ENCODE peak calls at places on chromosomes 3 and 15, in four cellular contexts. One of them, this sample, is unnamed. For H3K27me3, the result is how much of the 10 kb centered on the place peaks cover.

GRCh38 chr3:82567029-82567600 is 805.7 kb upstream of the GBE1 start:
- DNase-seq in K562: no peak
- DNase-seq in SK-N-SH: no peak
- DNase-seq in HepG2: no peak
- DNase-seq in this sample: no peak

GRCh38 chr3:127392146-127392470 is 104.3 kb upstream of the PRR20G start:
- DNase-seq in HepG2: no peak
- DNase-seq in K562: no peak
- DNase-seq in SK-N-SH: no peak
- DNase-seq in this sample: no peak

GRCh38 chr3:197303452-197303851 is 5.0 kb upstream of the DLG1 start:
- DNase-seq in HepG2: no peak
- DNase-seq in SK-N-SH: no peak
- DNase-seq in K562: no peak
- DNase-seq in this sample: no peak

GRCh38 chr3:184415229-184415517 is 35.3 kb downstream of the CHRD start:
- DNase-seq in SK-N-SH: no peak
- DNase-seq in HepG2: peak
- DNase-seq in K562: no peak
- DNase-seq in this sample: no peak

GRCh38 chr3:195194559-195195161 is 76.3 kb downstream of the XXYLT1 start:
- DNase-seq in SK-N-SH: no peak
- DNase-seq in HepG2: no peak
- DNase-seq in K562: no peak
- DNase-seq in this sample: no peak

GRCh38 chr3:149494022-149494758 is 19.7 kb downstream of the TM4SF4 start:
- DNase-seq in K562: peak
- DNase-seq in HepG2: peak
- DNase-seq in SK-N-SH: peak
- DNase-seq in this sample: peak

GRCh38 chr3:34008191-34008590 is 209.8 kb downstream of the PDCD6IP start:
- DNase-seq in K562: no peak
- DNase-seq in HepG2: no peak
- DNase-seq in SK-N-SH: no peak
- DNase-seq in this sample: no peak

GRCh38 chr15:45378149-45378912 is at the start of gene GATM:
- DNase-seq in HepG2: no peak
- DNase-seq in SK-N-SH: peak
- DNase-seq in K562: no peak
- DNase-seq in this sample: no peak

GRCh38 chr15:72796210-72796514 is 12.6 kb upstream of the ADPGK start:
- DNase-seq in K562: no peak
- DNase-seq in SK-N-SH: no peak
- DNase-seq in HepG2: no peak
- DNase-seq in this sample: no peak

GRCh38 chr3:140902791-140903190 is 38.8 kb upstream of the SLC25A36 start:
- DNase-seq in K562: no peak
- DNase-seq in SK-N-SH: no peak
- DNase-seq in HepG2: no peak
- DNase-seq in this sample: no peak

GRCh38 chr3:119146578-119147375 is 812 bp downstream of the TEX55 start:
- DNase-seq in HepG2: no peak
- DNase-seq in K562: no peak
- DNase-seq in SK-N-SH: no peak
- DNase-seq in this sample: no peak

GRCh38 chr15:35173444-35174118 is 88.5 kb upstream of the NANOGP8 start:
- DNase-seq in K562: peak
- DNase-seq in SK-N-SH: no peak
- DNase-seq in HepG2: peak
- DNase-seq in this sample: no peak

GRCh38 chr3:106215047-106215446 is 346.2 kb upstream of the CBLB start:
- DNase-seq in SK-N-SH: no peak
- DNase-seq in HepG2: no peak
- DNase-seq in K562: no peak
- DNase-seq in this sample: no peak

GRCh38 chr15:47516576-47517371 is 200.5 kb upstream of the SEMA6D start:
- DNase-seq in HepG2: no peak
- DNase-seq in K562: no peak
- DNase-seq in SK-N-SH: no peak
- DNase-seq in this sample: no peak

GRCh38 chr15:100715571-100716455 is 113.4 kb downstream of the ASB7 start:
- DNase-seq in K562: no peak
- DNase-seq in SK-N-SH: no peak
- DNase-seq in HepG2: peak
- DNase-seq in this sample: no peak

GRCh38 chr3:53219897-53220483 is 35.8 kb downstream of the TKT start:
- DNase-seq in K562: peak
- DNase-seq in HepG2: peak
- DNase-seq in SK-N-SH: peak
- DNase-seq in this sample: peak

GRCh38 chr15:101017041-101017754 is 98.0 kb downstream of the LRRK1 start:
- DNase-seq in HepG2: no peak
- DNase-seq in K562: no peak
- DNase-seq in SK-N-SH: no peak
- DNase-seq in this sample: no peak

GRCh38 chr3:46370784-46371183 is at the start of gene CCR5:
- DNase-seq in HepG2: no peak
- DNase-seq in K562: no peak
- DNase-seq in SK-N-SH: no peak
- DNase-seq in this sample: no peak
- H3K27me3 ChIP-seq in HepG2: under half
- H3K27me3 ChIP-seq in K562: under half
- H3K27me3 ChIP-seq in SK-N-SH: under half
- H3K27me3 ChIP-seq in this sample: half or more

GRCh38 chr15:64051645-64052259 is 5.5 kb upstream of the DAPK2 start:
- DNase-seq in SK-N-SH: no peak
- DNase-seq in K562: no peak
- DNase-seq in HepG2: no peak
- DNase-seq in this sample: no peak

GRCh38 chr15:64051093-64051402 is 4.8 kb upstream of the DAPK2 start:
- DNase-seq in HepG2: no peak
- DNase-seq in K562: no peak
- DNase-seq in SK-N-SH: no peak
- DNase-seq in this sample: no peak

GRCh38 chr15:64048766-64049165 is 2.5 kb upstream of the DAPK2 start:
- DNase-seq in K562: no peak
- DNase-seq in SK-N-SH: no peak
- DNase-seq in HepG2: no peak
- DNase-seq in this sample: no peak

GRCh38 chr15:64052925-64053491 is 6.7 kb upstream of the DAPK2 start:
- DNase-seq in K562: no peak
- DNase-seq in SK-N-SH: no peak
- DNase-seq in HepG2: no peak
- DNase-seq in this sample: no peak

DNA sequence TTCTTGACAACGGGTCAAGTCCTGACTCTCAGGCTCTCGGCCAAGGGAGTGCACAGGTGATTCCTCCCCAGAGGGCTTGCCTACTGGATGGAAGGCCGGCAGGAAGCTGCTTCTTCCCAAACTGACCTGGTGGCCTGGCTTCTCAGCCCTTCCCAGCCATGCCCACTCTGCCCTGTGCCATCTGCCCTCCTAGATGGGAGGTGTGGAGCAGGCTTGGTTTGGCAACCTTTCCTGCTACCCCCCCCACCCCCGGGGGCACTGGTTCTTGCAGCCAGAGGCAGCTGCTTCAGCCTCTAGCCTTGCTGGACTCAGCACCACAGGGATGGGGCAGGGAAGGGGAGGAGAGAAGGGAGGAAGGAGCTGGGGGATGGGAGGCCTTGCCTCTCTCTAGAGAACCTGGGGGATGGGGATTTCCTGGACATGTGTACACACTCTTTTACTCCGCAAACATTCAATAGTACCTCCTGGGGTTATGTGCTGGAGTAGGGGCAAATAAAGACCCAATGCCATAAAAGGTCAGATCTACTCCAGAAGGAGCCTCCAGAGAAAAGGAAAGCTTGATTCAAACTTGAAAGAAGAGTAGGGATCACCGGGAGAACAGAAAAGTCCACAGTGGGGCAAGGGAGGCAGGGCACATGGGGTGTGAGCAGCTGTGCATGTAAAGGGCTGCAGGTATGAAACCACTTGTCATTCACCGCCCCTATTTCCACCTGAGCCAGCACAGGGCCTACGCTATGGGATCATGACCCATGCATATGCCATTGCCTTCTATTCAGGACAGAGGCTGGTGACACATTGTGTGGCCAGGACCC is 4.2 kb upstream of the DAPK2 start:
- DNase-seq in K562: no peak
- DNase-seq in HepG2: peak
- DNase-seq in SK-N-SH: peak
- DNase-seq in this sample: no peak
- TF ChIP-seq ZBTB33 in K562: no peak
- TF ChIP-seq ZBTB33 in HepG2: no peak
- TF ChIP-seq ZBTB33 in SK-N-SH: no peak
- TF ChIP-seq ZBTB33 in this sample: no peak

DNA sequence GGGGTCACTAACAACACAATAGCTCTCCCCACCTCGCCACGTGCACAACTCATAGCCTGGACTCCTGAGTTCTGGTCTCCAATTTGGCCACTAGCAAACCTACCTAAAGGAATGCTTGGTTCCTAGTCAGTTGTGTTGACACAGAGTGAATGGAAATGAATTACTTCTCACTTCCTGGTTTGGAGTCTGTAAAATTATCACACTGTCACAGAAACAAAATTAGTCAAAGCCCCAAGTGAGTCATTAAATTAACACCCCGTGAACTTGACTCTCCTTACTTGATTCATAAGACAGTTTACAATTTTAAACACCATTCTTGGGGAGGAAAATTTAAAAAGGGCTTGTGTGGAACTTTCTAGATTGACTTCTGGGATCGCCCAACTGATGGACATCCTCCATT is 276.2 kb upstream of the CTNNB1 start:
- DNase-seq in HepG2: no peak
- DNase-seq in SK-N-SH: no peak
- DNase-seq in K562: no peak
- DNase-seq in this sample: no peak
- H3K27me3 ChIP-seq in HepG2: under half
- H3K27me3 ChIP-seq in SK-N-SH: under half
- H3K27me3 ChIP-seq in K562: under half
- H3K27me3 ChIP-seq in this sample: under half

DNA sequence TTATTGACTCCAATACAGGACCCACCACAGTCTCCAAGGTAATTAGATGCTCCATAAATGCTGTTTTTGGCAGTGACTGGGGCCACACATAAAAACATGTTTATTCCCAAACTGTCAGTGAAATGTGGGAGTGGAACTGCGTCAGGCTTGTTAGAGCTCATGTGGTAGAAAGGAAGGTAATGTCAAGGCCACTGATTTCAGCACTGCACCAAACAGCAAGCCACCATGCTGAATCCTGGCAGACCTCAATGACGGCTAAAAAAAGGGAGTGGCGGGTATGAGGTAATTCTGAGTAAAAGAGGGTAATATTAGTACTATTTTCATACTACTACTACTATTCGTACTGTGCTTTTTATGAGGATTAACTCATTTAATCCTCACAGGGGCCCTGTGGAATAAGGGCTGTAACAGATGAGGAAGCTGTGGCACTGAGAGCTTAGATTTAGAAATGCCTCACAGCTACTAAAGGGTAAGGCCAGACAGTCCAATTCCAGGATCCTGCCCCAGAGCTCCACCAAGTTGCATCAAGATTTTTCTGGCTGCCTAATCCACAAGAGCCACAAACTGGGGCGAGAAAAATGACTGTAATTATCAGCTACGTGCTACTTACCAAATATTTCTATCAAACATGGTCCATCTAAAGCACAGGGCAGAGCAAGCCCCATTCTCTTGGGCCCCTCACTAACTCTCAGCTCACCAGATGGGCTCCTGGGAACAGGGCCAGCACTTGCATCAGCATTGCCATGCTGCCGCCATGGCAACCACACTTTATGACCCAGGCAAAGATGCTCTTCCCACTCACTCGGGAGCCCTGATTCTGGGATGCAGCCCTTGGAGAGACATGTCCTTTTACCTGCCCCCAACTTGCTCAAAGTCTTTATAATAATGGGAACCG is 83.6 kb upstream of the SPATA12 start:
- DNase-seq in K562: no peak
- DNase-seq in SK-N-SH: peak
- DNase-seq in HepG2: no peak
- DNase-seq in this sample: no peak
- TF ChIP-seq ZBTB33 in K562: no peak
- TF ChIP-seq ZBTB33 in SK-N-SH: no peak
- TF ChIP-seq ZBTB33 in HepG2: no peak
- TF ChIP-seq ZBTB33 in this sample: no peak

This sample was measured in HCT116.